ENCODE peak calls at places on chromosomes 11 and 22, in ten cellular contexts. One of them, this sample, is unnamed.

GRCh38 chr11:12235945-12236743 is 125.8 kb downstream of the MICAL2 start:
- DNase-seq in tibial artery: peak
- DNase-seq in MCF 10A: peak
- DNase-seq in GM10248: peak
- DNase-seq in cardiac muscle cell: peak
- DNase-seq in nephron progenitor cell: no peak
- DNase-seq in RWPE1: peak
- DNase-seq in tibial nerve: peak
- DNase-seq in BJ: no peak
- DNase-seq in NB4: peak
- DNase-seq in this sample: no peak

GRCh38 chr11:108237058-108237481 is 14.2 kb downstream of the ATM start:
- DNase-seq in nephron progenitor cell: no peak
- DNase-seq in tibial artery: no peak
- DNase-seq in GM10248: no peak
- DNase-seq in RWPE1: no peak
- DNase-seq in cardiac muscle cell: no peak
- DNase-seq in NB4: peak
- DNase-seq in BJ: no peak
- DNase-seq in MCF 10A: no peak
- DNase-seq in tibial nerve: no peak
- DNase-seq in this sample: no peak

GRCh38 chr11:3041699-3042098 is 15.5 kb downstream of the CARS1 start:
- DNase-seq in MCF 10A: no peak
- DNase-seq in tibial artery: no peak
- DNase-seq in BJ: no peak
- DNase-seq in tibial nerve: no peak
- DNase-seq in GM10248: no peak
- DNase-seq in cardiac muscle cell: no peak
- DNase-seq in nephron progenitor cell: no peak
- DNase-seq in NB4: no peak
- DNase-seq in RWPE1: no peak
- DNase-seq in this sample: no peak

GRCh38 chr22:42901790-42902508 is 44.9 kb upstream of the ARFGAP3 start:
- DNase-seq in cardiac muscle cell: no peak
- DNase-seq in GM10248: no peak
- DNase-seq in RWPE1: no peak
- DNase-seq in BJ: no peak
- DNase-seq in nephron progenitor cell: no peak
- DNase-seq in tibial nerve: no peak
- DNase-seq in NB4: peak
- DNase-seq in tibial artery: no peak
- DNase-seq in MCF 10A: no peak
- DNase-seq in this sample: no peak

GRCh38 chr11:70490208-70490607 is 91.9 kb downstream of the CTTN start:
- DNase-seq in tibial nerve: no peak
- DNase-seq in MCF 10A: no peak
- DNase-seq in RWPE1: no peak
- DNase-seq in NB4: no peak
- DNase-seq in BJ: no peak
- DNase-seq in GM10248: peak
- DNase-seq in nephron progenitor cell: no peak
- DNase-seq in tibial artery: no peak
- DNase-seq in cardiac muscle cell: no peak
- DNase-seq in this sample: no peak

GRCh38 chr11:6457581-6458320 is 16.0 kb downstream of the TRIM3 start:
- DNase-seq in GM10248: no peak
- DNase-seq in tibial artery: no peak
- DNase-seq in nephron progenitor cell: no peak
- DNase-seq in BJ: no peak
- DNase-seq in NB4: no peak
- DNase-seq in cardiac muscle cell: no peak
- DNase-seq in RWPE1: no peak
- DNase-seq in tibial nerve: no peak
- DNase-seq in MCF 10A: no peak
- DNase-seq in this sample: no peak

GRCh38 chr11:44243633-44244343 is 66.2 kb downstream of the ALX4 start:
- DNase-seq in nephron progenitor cell: peak
- DNase-seq in cardiac muscle cell: peak
- DNase-seq in tibial artery: no peak
- DNase-seq in GM10248: no peak
- DNase-seq in RWPE1: peak
- DNase-seq in tibial nerve: no peak
- DNase-seq in MCF 10A: peak
- DNase-seq in NB4: no peak
- DNase-seq in BJ: no peak
- DNase-seq in this sample: no peak

GRCh38 chr11:1126491-1126926 is 31.2 kb upstream of the MUC5AC start:
- DNase-seq in BJ: no peak
- DNase-seq in RWPE1: no peak
- DNase-seq in MCF 10A: no peak
- DNase-seq in NB4: no peak
- DNase-seq in tibial artery: peak
- DNase-seq in GM10248: no peak
- DNase-seq in tibial nerve: no peak
- DNase-seq in cardiac muscle cell: no peak
- DNase-seq in nephron progenitor cell: no peak
- DNase-seq in this sample: no peak

GRCh38 chr11:134950692-134951304 is 538.8 kb upstream of the B3GAT1 start:
- DNase-seq in BJ: no peak
- DNase-seq in tibial artery: no peak
- DNase-seq in cardiac muscle cell: no peak
- DNase-seq in MCF 10A: peak
- DNase-seq in nephron progenitor cell: no peak
- DNase-seq in tibial nerve: no peak
- DNase-seq in GM10248: no peak
- DNase-seq in RWPE1: no peak
- DNase-seq in NB4: no peak
- DNase-seq in this sample: no peak

GRCh38 chr11:82790723-82791487 is 57.2 kb upstream of the FAM181B start:
- DNase-seq in tibial artery: no peak
- DNase-seq in RWPE1: no peak
- DNase-seq in tibial nerve: no peak
- DNase-seq in cardiac muscle cell: peak
- DNase-seq in BJ: no peak
- DNase-seq in MCF 10A: no peak
- DNase-seq in GM10248: no peak
- DNase-seq in NB4: no peak
- DNase-seq in nephron progenitor cell: no peak
- DNase-seq in this sample: no peak

GRCh38 chr22:48253136-48253535 is 1490.7 kb downstream of the TBC1D22A start:
- DNase-seq in NB4: no peak
- DNase-seq in MCF 10A: no peak
- DNase-seq in tibial nerve: no peak
- DNase-seq in BJ: no peak
- DNase-seq in RWPE1: no peak
- DNase-seq in nephron progenitor cell: no peak
- DNase-seq in GM10248: no peak
- DNase-seq in tibial artery: no peak
- DNase-seq in cardiac muscle cell: no peak
- DNase-seq in this sample: no peak

GRCh38 chr11:29260939-29261705 is 755.7 kb downstream of the KCNA4 start:
- DNase-seq in GM10248: no peak
- DNase-seq in NB4: no peak
- DNase-seq in nephron progenitor cell: no peak
- DNase-seq in tibial nerve: no peak
- DNase-seq in MCF 10A: peak
- DNase-seq in cardiac muscle cell: no peak
- DNase-seq in tibial artery: no peak
- DNase-seq in BJ: no peak
- DNase-seq in RWPE1: peak
- DNase-seq in this sample: no peak
- TF ChIP-seq CTCF in GM10248: no peak
- TF ChIP-seq CTCF in NB4: no peak
- TF ChIP-seq CTCF in nephron progenitor cell: no peak
- TF ChIP-seq CTCF in tibial nerve: no peak
- TF ChIP-seq CTCF in MCF 10A: no peak
- TF ChIP-seq CTCF in cardiac muscle cell: no peak
- TF ChIP-seq CTCF in tibial artery: no peak
- TF ChIP-seq CTCF in BJ: peak
- TF ChIP-seq CTCF in RWPE1: no peak
- TF ChIP-seq CTCF in this sample: no peak

DNA sequence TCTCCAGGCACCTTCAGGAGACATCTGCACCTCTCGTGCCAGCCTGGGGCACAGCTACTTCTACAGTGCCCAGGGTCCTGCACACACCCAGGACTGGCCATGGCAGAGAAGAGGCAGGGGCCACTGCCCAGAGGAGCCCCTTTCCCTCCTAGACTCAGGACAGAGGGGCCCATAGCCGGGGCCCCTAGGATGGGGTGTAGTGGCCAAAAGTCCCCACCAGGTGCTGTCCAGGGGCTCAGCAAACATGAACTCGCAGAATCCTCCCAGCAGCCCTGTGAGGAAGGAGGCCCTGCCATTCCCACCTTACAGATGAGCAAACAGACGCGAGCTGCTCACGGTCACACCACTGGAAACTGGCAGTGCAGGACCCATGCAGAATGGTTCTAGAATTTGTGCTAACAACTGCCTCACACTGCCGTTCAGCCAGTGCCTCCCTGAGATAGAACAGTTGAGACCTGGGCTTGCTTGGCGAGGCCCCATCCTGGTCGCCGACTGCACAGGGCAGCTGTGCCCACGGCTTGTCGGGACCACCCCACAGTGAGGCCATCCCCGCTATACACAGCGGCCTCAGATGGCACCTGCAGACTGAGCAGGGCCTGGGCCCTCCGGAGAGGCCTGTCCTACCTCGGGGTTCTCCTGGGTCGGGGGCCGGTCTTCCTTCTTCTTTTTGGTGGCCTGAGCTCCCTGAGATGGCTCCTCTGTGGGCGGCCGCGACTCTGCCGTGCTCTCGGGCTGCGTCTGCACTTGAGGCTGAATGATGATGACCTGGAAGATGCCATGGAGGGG is 96.4 kb downstream of the PHF21B start:
- DNase-seq in nephron progenitor cell: no peak
- DNase-seq in MCF 10A: no peak
- DNase-seq in NB4: no peak
- DNase-seq in tibial nerve: no peak
- DNase-seq in tibial artery: no peak
- DNase-seq in BJ: no peak
- DNase-seq in GM10248: no peak
- DNase-seq in cardiac muscle cell: no peak
- DNase-seq in RWPE1: no peak
- DNase-seq in this sample: no peak
- TF ChIP-seq CTCF in nephron progenitor cell: no peak
- TF ChIP-seq CTCF in MCF 10A: no peak
- TF ChIP-seq CTCF in NB4: no peak
- TF ChIP-seq CTCF in tibial nerve: no peak
- TF ChIP-seq CTCF in tibial artery: no peak
- TF ChIP-seq CTCF in BJ: no peak
- TF ChIP-seq CTCF in GM10248: no peak
- TF ChIP-seq CTCF in cardiac muscle cell: no peak
- TF ChIP-seq CTCF in RWPE1: no peak
- TF ChIP-seq CTCF in this sample: peak

GRCh38 chr11:131865860-131866259 is 495.4 kb downstream of the NTM start:
- DNase-seq in cardiac muscle cell: no peak
- DNase-seq in nephron progenitor cell: no peak
- DNase-seq in BJ: no peak
- DNase-seq in GM10248: no peak
- DNase-seq in tibial artery: no peak
- DNase-seq in NB4: no peak
- DNase-seq in MCF 10A: no peak
- DNase-seq in tibial nerve: no peak
- DNase-seq in RWPE1: no peak
- DNase-seq in this sample: no peak

GRCh38 chr11:131868769-131869482 is 498.5 kb downstream of the NTM start:
- DNase-seq in BJ: no peak
- DNase-seq in nephron progenitor cell: no peak
- DNase-seq in tibial artery: no peak
- DNase-seq in MCF 10A: no peak
- DNase-seq in RWPE1: no peak
- DNase-seq in GM10248: no peak
- DNase-seq in tibial nerve: no peak
- DNase-seq in cardiac muscle cell: no peak
- DNase-seq in NB4: no peak
- DNase-seq in this sample: no peak

GRCh38 chr11:131864205-131864604 is 493.8 kb downstream of the NTM start:
- DNase-seq in tibial artery: no peak
- DNase-seq in tibial nerve: no peak
- DNase-seq in NB4: no peak
- DNase-seq in nephron progenitor cell: no peak
- DNase-seq in RWPE1: no peak
- DNase-seq in cardiac muscle cell: no peak
- DNase-seq in GM10248: no peak
- DNase-seq in MCF 10A: no peak
- DNase-seq in BJ: no peak
- DNase-seq in this sample: peak

GRCh38 chr11:131867457-131868257 is 497.2 kb downstream of the NTM start:
- DNase-seq in NB4: peak
- DNase-seq in MCF 10A: peak
- DNase-seq in BJ: peak
- DNase-seq in cardiac muscle cell: peak
- DNase-seq in GM10248: peak
- DNase-seq in tibial nerve: peak
- DNase-seq in tibial artery: peak
- DNase-seq in RWPE1: peak
- DNase-seq in nephron progenitor cell: peak
- DNase-seq in this sample: peak

DNA sequence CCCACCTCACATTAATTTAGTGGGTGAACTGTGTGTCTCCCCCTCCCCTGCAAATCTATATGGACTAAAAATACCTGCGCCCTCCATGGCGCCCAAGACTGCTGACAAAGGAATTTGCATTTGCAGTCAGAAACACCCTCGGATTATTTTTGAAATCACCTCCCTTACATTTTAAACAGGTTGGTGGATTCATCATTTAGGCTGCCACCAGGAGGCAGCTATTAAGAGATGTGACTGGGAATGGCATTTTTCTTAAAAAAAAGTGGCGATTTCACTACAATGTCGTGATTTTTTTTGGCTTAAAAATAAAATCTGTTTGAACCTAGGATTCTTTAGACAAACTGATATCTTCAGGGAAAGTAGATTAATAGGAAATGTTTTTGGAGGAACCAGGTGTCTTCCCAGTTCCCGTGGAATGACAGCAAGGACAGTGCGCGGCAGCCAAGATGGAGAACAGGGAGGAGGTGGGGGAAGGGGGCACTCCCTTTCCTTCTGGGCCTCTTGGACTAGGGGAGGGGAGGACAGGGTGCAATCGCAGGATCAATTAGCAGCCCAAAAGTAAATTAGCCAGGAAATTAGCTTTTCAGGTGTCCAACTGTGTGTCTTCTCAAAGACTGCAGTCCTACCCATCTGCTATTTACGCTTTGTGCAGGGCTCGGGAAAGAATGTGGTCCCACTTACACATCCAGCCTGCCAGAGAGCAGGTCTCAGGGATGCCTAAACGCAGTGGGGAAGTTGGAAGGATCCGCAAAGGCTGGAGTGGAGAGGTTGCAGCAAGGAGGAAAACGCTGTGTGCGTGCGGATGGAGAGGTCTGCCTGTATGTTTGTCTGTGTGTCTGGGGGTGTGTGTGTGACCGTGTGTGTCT is 496.4 kb downstream of the NTM start:
- DNase-seq in tibial nerve: no peak
- DNase-seq in nephron progenitor cell: no peak
- DNase-seq in RWPE1: no peak
- DNase-seq in cardiac muscle cell: no peak
- DNase-seq in tibial artery: no peak
- DNase-seq in BJ: no peak
- DNase-seq in NB4: no peak
- DNase-seq in GM10248: no peak
- DNase-seq in MCF 10A: no peak
- DNase-seq in this sample: no peak
- TF ChIP-seq CTCF in tibial nerve: no peak
- TF ChIP-seq CTCF in nephron progenitor cell: no peak
- TF ChIP-seq CTCF in RWPE1: no peak
- TF ChIP-seq CTCF in cardiac muscle cell: no peak
- TF ChIP-seq CTCF in tibial artery: no peak
- TF ChIP-seq CTCF in BJ: no peak
- TF ChIP-seq CTCF in NB4: no peak
- TF ChIP-seq CTCF in GM10248: no peak
- TF ChIP-seq CTCF in MCF 10A: no peak
- TF ChIP-seq CTCF in this sample: peak

GRCh38 chr11:34270711-34271110 is 87.1 kb downstream of the ABTB2 start:
- DNase-seq in BJ: no peak
- DNase-seq in NB4: no peak
- DNase-seq in RWPE1: no peak
- DNase-seq in MCF 10A: no peak
- DNase-seq in cardiac muscle cell: no peak
- DNase-seq in GM10248: no peak
- DNase-seq in nephron progenitor cell: no peak
- DNase-seq in tibial nerve: no peak
- DNase-seq in tibial artery: no peak
- DNase-seq in this sample: no peak
- TF ChIP-seq CTCF in BJ: no peak
- TF ChIP-seq CTCF in NB4: no peak
- TF ChIP-seq CTCF in RWPE1: no peak
- TF ChIP-seq CTCF in MCF 10A: no peak
- TF ChIP-seq CTCF in cardiac muscle cell: no peak
- TF ChIP-seq CTCF in GM10248: no peak
- TF ChIP-seq CTCF in nephron progenitor cell: no peak
- TF ChIP-seq CTCF in tibial nerve: no peak
- TF ChIP-seq CTCF in tibial artery: no peak
- TF ChIP-seq CTCF in this sample: no peak